ENCODE peak calls at places on chromosomes 11 and 22, in eight cellular contexts. One of them, this sample, is unnamed.
A peak's percentile ranks its signal among the peaks of the same experiment; 100 is the strongest.

GRCh38 chr22:39967996-39968968 is 8.1 kb downstream of the TMA7B start:
- DNase-seq in A549: no peak
- DNase-seq in heart right ventricle: peak; percentile 7
- DNase-seq in CD8-positive, alpha-beta memory T cell: no peak
- DNase-seq in fibroblast of the aortic adventitia: peak; percentile 8
- DNase-seq in HFF-Myc: no peak
- DNase-seq in esophagus squamous epithelium: no peak
- DNase-seq in neural progenitor cell: peak; percentile 87
- DNase-seq in this sample: no peak

GRCh38 chr22:24926849-24927579 is 19.5 kb downstream of the LHFPL7 start:
- DNase-seq in esophagus squamous epithelium: no peak
- DNase-seq in fibroblast of the aortic adventitia: peak; percentile 36
- DNase-seq in HFF-Myc: no peak
- DNase-seq in A549: no peak
- DNase-seq in neural progenitor cell: no peak
- DNase-seq in CD8-positive, alpha-beta memory T cell: no peak
- DNase-seq in heart right ventricle: no peak
- DNase-seq in this sample: no peak

GRCh38 chr22:30015846-30016245 is 64.4 kb upstream of the HORMAD2 start:
- DNase-seq in fibroblast of the aortic adventitia: peak; percentile 51
- DNase-seq in CD8-positive, alpha-beta memory T cell: no peak
- DNase-seq in HFF-Myc: no peak
- DNase-seq in heart right ventricle: no peak
- DNase-seq in esophagus squamous epithelium: no peak
- DNase-seq in neural progenitor cell: no peak
- DNase-seq in A549: no peak
- DNase-seq in this sample: no peak

GRCh38 chr11:124724854-124725718 is 14.7 kb upstream of the NRGN start:
- DNase-seq in heart right ventricle: no peak
- DNase-seq in HFF-Myc: no peak
- DNase-seq in fibroblast of the aortic adventitia: no peak
- DNase-seq in neural progenitor cell: no peak
- DNase-seq in CD8-positive, alpha-beta memory T cell: no peak
- DNase-seq in A549: no peak
- DNase-seq in esophagus squamous epithelium: no peak
- DNase-seq in this sample: no peak

GRCh38 chr11:76793834-76794291 is 10.7 kb downstream of the TSKU start:
- DNase-seq in CD8-positive, alpha-beta memory T cell: no peak
- DNase-seq in fibroblast of the aortic adventitia: no peak
- DNase-seq in neural progenitor cell: no peak
- DNase-seq in esophagus squamous epithelium: no peak
- DNase-seq in HFF-Myc: no peak
- DNase-seq in A549: peak; percentile 9
- DNase-seq in heart right ventricle: no peak
- DNase-seq in this sample: no peak

GRCh38 chr11:12993626-12994025 is 15.5 kb upstream of the RASSF10 start:
- DNase-seq in heart right ventricle: no peak
- DNase-seq in CD8-positive, alpha-beta memory T cell: no peak
- DNase-seq in HFF-Myc: no peak
- DNase-seq in A549: no peak
- DNase-seq in neural progenitor cell: no peak
- DNase-seq in fibroblast of the aortic adventitia: no peak
- DNase-seq in esophagus squamous epithelium: no peak
- DNase-seq in this sample: no peak

GRCh38 chr11:15627560-15627959 is 512.8 kb downstream of the INSC start:
- DNase-seq in neural progenitor cell: no peak
- DNase-seq in esophagus squamous epithelium: no peak
- DNase-seq in A549: no peak
- DNase-seq in fibroblast of the aortic adventitia: peak; percentile 13
- DNase-seq in CD8-positive, alpha-beta memory T cell: no peak
- DNase-seq in HFF-Myc: no peak
- DNase-seq in heart right ventricle: no peak
- DNase-seq in this sample: no peak

GRCh38 chr11:78886616-78887015 is 312.0 kb upstream of the NARS2 start:
- DNase-seq in neural progenitor cell: no peak
- DNase-seq in CD8-positive, alpha-beta memory T cell: no peak
- DNase-seq in A549: no peak
- DNase-seq in fibroblast of the aortic adventitia: peak; percentile 76
- DNase-seq in heart right ventricle: no peak
- DNase-seq in HFF-Myc: no peak
- DNase-seq in esophagus squamous epithelium: no peak
- DNase-seq in this sample: no peak

GRCh38 chr11:112024178-112024777 is 930 bp upstream of the DLAT start:
- DNase-seq in esophagus squamous epithelium: no peak
- DNase-seq in heart right ventricle: no peak
- DNase-seq in A549: no peak
- DNase-seq in HFF-Myc: no peak
- DNase-seq in CD8-positive, alpha-beta memory T cell: no peak
- DNase-seq in fibroblast of the aortic adventitia: no peak
- DNase-seq in neural progenitor cell: peak; percentile 15
- DNase-seq in this sample: peak; percentile 40

GRCh38 chr11:45666648-45667642 is 1.5 kb upstream of the CHST1 start:
- DNase-seq in CD8-positive, alpha-beta memory T cell: no peak
- DNase-seq in fibroblast of the aortic adventitia: no peak
- DNase-seq in heart right ventricle: no peak
- DNase-seq in neural progenitor cell: no peak
- DNase-seq in esophagus squamous epithelium: no peak
- DNase-seq in HFF-Myc: no peak
- DNase-seq in A549: no peak
- DNase-seq in this sample: no peak

GRCh38 chr11:106986261-106986660 is 32.0 kb downstream of the GUCY1A2 start:
- DNase-seq in HFF-Myc: peak; percentile 59
- DNase-seq in CD8-positive, alpha-beta memory T cell: no peak
- DNase-seq in neural progenitor cell: no peak
- DNase-seq in fibroblast of the aortic adventitia: peak; percentile 74
- DNase-seq in heart right ventricle: no peak
- DNase-seq in A549: no peak
- DNase-seq in esophagus squamous epithelium: no peak
- DNase-seq in this sample: no peak

GRCh38 chr11:23732026-23732425 is 764.8 kb upstream of the LUZP2 start:
- DNase-seq in esophagus squamous epithelium: no peak
- DNase-seq in A549: no peak
- DNase-seq in neural progenitor cell: no peak
- DNase-seq in HFF-Myc: no peak
- DNase-seq in CD8-positive, alpha-beta memory T cell: no peak
- DNase-seq in heart right ventricle: no peak
- DNase-seq in fibroblast of the aortic adventitia: no peak
- DNase-seq in this sample: no peak

GRCh38 chr22:19271856-19272535 is 19.5 kb downstream of the CLTCL1 start:
- DNase-seq in neural progenitor cell: no peak
- DNase-seq in HFF-Myc: no peak
- DNase-seq in A549: peak; percentile 26
- DNase-seq in CD8-positive, alpha-beta memory T cell: no peak
- DNase-seq in fibroblast of the aortic adventitia: no peak
- DNase-seq in esophagus squamous epithelium: no peak
- DNase-seq in heart right ventricle: no peak
- DNase-seq in this sample: no peak

GRCh38 chr22:46013460-46014416 is 36.8 kb upstream of the WNT7B start:
- DNase-seq in heart right ventricle: peak; percentile 94
- DNase-seq in A549: peak; percentile 75
- DNase-seq in fibroblast of the aortic adventitia: peak; percentile 95
- DNase-seq in neural progenitor cell: peak; percentile 84
- DNase-seq in CD8-positive, alpha-beta memory T cell: peak; percentile 90
- DNase-seq in HFF-Myc: peak; percentile 89
- DNase-seq in esophagus squamous epithelium: peak; percentile 54
- DNase-seq in this sample: peak; percentile 89

GRCh38 chr22:46012182-46012880 is 35.4 kb upstream of the WNT7B start:
- DNase-seq in A549: no peak
- DNase-seq in heart right ventricle: no peak
- DNase-seq in HFF-Myc: no peak
- DNase-seq in neural progenitor cell: no peak
- DNase-seq in CD8-positive, alpha-beta memory T cell: no peak
- DNase-seq in esophagus squamous epithelium: no peak
- DNase-seq in fibroblast of the aortic adventitia: no peak
- DNase-seq in this sample: no peak

GRCh38 chr22:46011627-46012181 is 34.7 kb upstream of the WNT7B start:
- DNase-seq in neural progenitor cell: no peak
- DNase-seq in A549: no peak
- DNase-seq in esophagus squamous epithelium: no peak
- DNase-seq in CD8-positive, alpha-beta memory T cell: no peak
- DNase-seq in HFF-Myc: no peak
- DNase-seq in heart right ventricle: no peak
- DNase-seq in fibroblast of the aortic adventitia: no peak
- DNase-seq in this sample: no peak

GRCh38 chr22:46010951-46011626 is 34.1 kb upstream of the WNT7B start:
- DNase-seq in neural progenitor cell: no peak
- DNase-seq in heart right ventricle: no peak
- DNase-seq in CD8-positive, alpha-beta memory T cell: no peak
- DNase-seq in fibroblast of the aortic adventitia: no peak
- DNase-seq in HFF-Myc: no peak
- DNase-seq in esophagus squamous epithelium: no peak
- DNase-seq in A549: no peak
- DNase-seq in this sample: no peak

DNA sequence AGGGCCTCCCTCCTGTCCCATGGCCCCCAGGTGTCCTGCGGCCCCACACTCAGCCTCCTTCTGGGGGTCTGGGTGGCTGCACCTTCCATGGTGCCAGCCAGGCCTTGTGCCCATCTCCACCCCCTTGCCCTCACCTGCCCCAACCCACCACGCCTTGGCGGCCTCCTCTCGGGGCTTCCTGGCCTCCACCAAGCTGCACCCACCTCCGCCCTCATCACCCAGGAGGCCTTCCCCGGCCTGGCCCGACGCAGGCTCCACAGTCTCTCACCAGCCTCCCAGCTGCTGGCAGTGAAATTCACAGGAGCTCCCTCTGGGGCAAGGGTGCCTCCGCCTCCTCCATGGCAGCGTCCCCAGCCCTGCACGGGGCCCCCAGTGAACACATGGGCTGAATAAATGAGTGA is 35.9 kb upstream of the WNT7B start:
- DNase-seq in esophagus squamous epithelium: no peak
- DNase-seq in neural progenitor cell: no peak
- DNase-seq in HFF-Myc: no peak
- DNase-seq in fibroblast of the aortic adventitia: no peak
- DNase-seq in CD8-positive, alpha-beta memory T cell: no peak
- DNase-seq in A549: no peak
- DNase-seq in heart right ventricle: no peak
- DNase-seq in this sample: no peak
- H3K4me3 ChIP-seq in esophagus squamous epithelium: no peak overlapping the region
- H3K4me3 ChIP-seq in neural progenitor cell: peak overlapping the region; percentile 89
- H3K4me3 ChIP-seq in HFF-Myc: no peak overlapping the region
- H3K4me3 ChIP-seq in fibroblast of the aortic adventitia: peak overlapping the region; percentile 28
- H3K4me3 ChIP-seq in CD8-positive, alpha-beta memory T cell: peak overlapping the region; percentile 77
- H3K4me3 ChIP-seq in A549: no peak overlapping the region
- H3K4me3 ChIP-seq in heart right ventricle: peak overlapping the region; percentile 67
- H3K4me3 ChIP-seq in this sample: peak overlapping the region; percentile 43

GRCh38 chr11:62236187-62236586 is 5.9 kb upstream of the SCGB1D2 start:
- DNase-seq in neural progenitor cell: no peak
- DNase-seq in A549: no peak
- DNase-seq in heart right ventricle: no peak
- DNase-seq in CD8-positive, alpha-beta memory T cell: no peak
- DNase-seq in HFF-Myc: no peak
- DNase-seq in esophagus squamous epithelium: no peak
- DNase-seq in fibroblast of the aortic adventitia: no peak
- DNase-seq in this sample: no peak
- H3K4me3 ChIP-seq in neural progenitor cell: no peak overlapping the region
- H3K4me3 ChIP-seq in A549: no peak overlapping the region
- H3K4me3 ChIP-seq in heart right ventricle: no peak overlapping the region
- H3K4me3 ChIP-seq in CD8-positive, alpha-beta memory T cell: no peak overlapping the region
- H3K4me3 ChIP-seq in HFF-Myc: no peak overlapping the region
- H3K4me3 ChIP-seq in esophagus squamous epithelium: no peak overlapping the region
- H3K4me3 ChIP-seq in fibroblast of the aortic adventitia: no peak overlapping the region
- H3K4me3 ChIP-seq in this sample: no peak overlapping the region

GRCh38 chr11:116888884-116889549 is 51.6 kb upstream of the APOA1 start:
- DNase-seq in fibroblast of the aortic adventitia: no peak
- DNase-seq in CD8-positive, alpha-beta memory T cell: no peak
- DNase-seq in HFF-Myc: no peak
- DNase-seq in heart right ventricle: no peak
- DNase-seq in esophagus squamous epithelium: no peak
- DNase-seq in A549: no peak
- DNase-seq in neural progenitor cell: no peak
- DNase-seq in this sample: no peak
- H3K4me3 ChIP-seq in fibroblast of the aortic adventitia: no peak overlapping the region
- H3K4me3 ChIP-seq in CD8-positive, alpha-beta memory T cell: no peak overlapping the region
- H3K4me3 ChIP-seq in HFF-Myc: no peak overlapping the region
- H3K4me3 ChIP-seq in heart right ventricle: no peak overlapping the region
- H3K4me3 ChIP-seq in esophagus squamous epithelium: no peak overlapping the region
- H3K4me3 ChIP-seq in A549: no peak overlapping the region
- H3K4me3 ChIP-seq in neural progenitor cell: no peak overlapping the region
- H3K4me3 ChIP-seq in this sample: no peak overlapping the region

DNA sequence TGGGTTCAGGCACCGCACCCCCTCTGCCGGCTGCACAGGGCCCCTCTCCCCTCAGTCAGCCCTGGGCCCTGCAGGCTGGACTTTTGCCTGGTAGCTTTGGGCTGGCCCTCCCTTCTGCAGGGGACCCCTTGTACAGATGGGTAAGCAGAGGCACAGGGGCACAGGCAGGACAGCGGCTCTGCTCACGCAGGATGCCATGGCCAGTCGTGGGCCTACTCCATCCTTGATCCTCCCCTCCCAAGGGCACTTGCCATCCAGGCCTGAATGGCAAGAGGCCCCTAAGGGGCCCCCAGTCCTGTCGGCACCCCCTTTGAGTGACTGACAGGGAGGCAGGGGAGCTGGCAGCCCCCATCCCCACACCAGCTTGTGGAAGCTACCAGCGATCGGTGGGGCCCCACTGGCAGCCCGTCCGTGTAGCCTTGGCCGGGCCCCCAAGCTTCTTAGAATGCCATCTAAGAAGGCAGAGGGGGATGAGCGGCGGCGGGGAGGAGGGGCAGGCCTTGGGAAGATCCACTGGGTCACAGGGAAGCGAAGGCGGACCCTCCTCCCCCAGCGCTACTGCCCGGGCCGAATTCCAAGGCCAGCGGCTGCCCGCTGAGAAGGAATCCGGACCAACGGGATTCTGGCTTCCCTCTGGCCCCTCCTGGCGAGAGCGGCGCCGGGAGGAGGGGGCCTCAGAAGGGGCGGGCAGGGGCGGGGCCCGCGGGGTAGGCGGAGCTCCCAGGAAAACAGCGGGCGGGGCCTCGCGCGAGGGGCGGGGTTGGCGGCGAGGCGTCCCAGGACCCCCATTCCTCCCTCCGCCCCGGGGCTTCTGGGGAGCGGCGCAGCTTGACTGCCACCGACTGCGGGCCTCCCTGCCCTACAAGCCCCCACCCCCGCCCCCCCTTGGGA is 6.8 kb upstream of the CHKA start:
- DNase-seq in fibroblast of the aortic adventitia: peak; percentile 33
- DNase-seq in A549: no peak
- DNase-seq in esophagus squamous epithelium: no peak
- DNase-seq in heart right ventricle: peak; percentile 50
- DNase-seq in neural progenitor cell: peak; percentile 91
- DNase-seq in CD8-positive, alpha-beta memory T cell: no peak
- DNase-seq in HFF-Myc: no peak
- DNase-seq in this sample: no peak
- H3K4me3 ChIP-seq in fibroblast of the aortic adventitia: peak overlapping the region; percentile 40
- H3K4me3 ChIP-seq in A549: no peak overlapping the region
- H3K4me3 ChIP-seq in esophagus squamous epithelium: peak overlapping the region; percentile 13
- H3K4me3 ChIP-seq in heart right ventricle: peak overlapping the region; percentile 66
- H3K4me3 ChIP-seq in neural progenitor cell: peak overlapping the region; percentile 46
- H3K4me3 ChIP-seq in CD8-positive, alpha-beta memory T cell: no peak overlapping the region
- H3K4me3 ChIP-seq in HFF-Myc: peak overlapping the region; percentile 21
- H3K4me3 ChIP-seq in this sample: no peak overlapping the region

This sample was measured in DND-41.